ENCODE peak calls at places on chromosome 13, in eight cellular contexts. D is GM12878, C is left ventricle myocardium inferior, T is transverse colon, H is suprapubic skin, K is heart right ventricle, V is mesendoderm, R is esophagus squamous epithelium. S is an unnamed sample.

GRCh38 chr13:75610466-75610865 is 25.7 kb upstream of the LMO7 start:
- DNase-seq in D (no peak), C (no peak), T (no peak), H (no peak), K (no peak), V (no peak), R (no peak), S (no peak)

GRCh38 chr13:31923134-31923763 is 108.3 kb upstream of the FRY start:
- DNase-seq in D (no peak), C (no peak), T (no peak), H (no peak), K (no peak), V (peak; percentile 11), R (no peak), S (no peak)

GRCh38 chr13:99766641-99767045 is 204.9 kb downstream of the ZIC5 start:
- DNase-seq in D (no peak), C (no peak), T (no peak), H (no peak), K (no peak), V (peak; percentile 76), R (no peak), S (no peak)

GRCh38 chr13:95533545-95534135 is 18.9 kb upstream of the CLDN10 start:
- DNase-seq in D (no peak), C (no peak), T (peak; percentile 15), H (no peak), K (no peak), V (peak; percentile 45), R (no peak), S (no peak)

GRCh38 chr13:91133941-91134772 is 213.3 kb upstream of the MIR17HG start:
- DNase-seq in D (no peak), C (no peak), T (peak; percentile 31), H (no peak), K (no peak), V (peak; percentile 79), R (no peak), S (no peak)

GRCh38 chr13:83731113-83731512 is 151.2 kb downstream of the SLITRK1 start:
- DNase-seq in D (no peak), C (no peak), T (no peak), H (no peak), K (no peak), V (no peak), R (no peak), S (no peak)

GRCh38 chr13:76976488-76976887 is 15.4 kb upstream of the CLN5 start:
- DNase-seq in D (no peak), C (no peak), T (no peak), H (no peak), K (no peak), V (no peak), R (no peak), S (no peak)

GRCh38 chr13:34826432-34826831 is 115.6 kb upstream of the NBEA start:
- DNase-seq in D (no peak), C (no peak), T (no peak), H (no peak), K (no peak), V (no peak), R (no peak), S (no peak)

GRCh38 chr13:26980099-26981031 is 191.2 kb downstream of the USP12 start:
- DNase-seq in D (no peak), C (no peak), T (no peak), H (no peak), K (no peak), V (no peak), R (no peak), S (no peak)

GRCh38 chr13:109783815-109784589 is 2.4 kb downstream of the IRS2 start:
- DNase-seq in D (no peak), C (no peak), T (no peak), H (no peak), K (no peak), V (no peak), R (no peak), S (peak; percentile 51)

GRCh38 chr13:110560606-110561334 is 752 bp downstream of the RAB20 start:
- DNase-seq in D (no peak), C (peak; percentile 29), T (peak; percentile 38), H (no peak), K (peak; percentile 37), V (peak; percentile 75), R (no peak), S (no peak)

GRCh38 chr13:105139380-105140285 is 1395.8 kb downstream of the EFNB2 start:
- DNase-seq in D (peak; percentile 87), C (peak; percentile 26), T (peak; percentile 33), H (no peak), K (peak; percentile 21), V (no peak), R (peak; percentile 4), S (peak; percentile 72)

GRCh38 chr13:71912524-71912923 is 45.5 kb upstream of the DACH1 start:
- DNase-seq in D (no peak), C (no peak), T (no peak), H (no peak), K (no peak), V (no peak), R (no peak), S (no peak)

DNA sequence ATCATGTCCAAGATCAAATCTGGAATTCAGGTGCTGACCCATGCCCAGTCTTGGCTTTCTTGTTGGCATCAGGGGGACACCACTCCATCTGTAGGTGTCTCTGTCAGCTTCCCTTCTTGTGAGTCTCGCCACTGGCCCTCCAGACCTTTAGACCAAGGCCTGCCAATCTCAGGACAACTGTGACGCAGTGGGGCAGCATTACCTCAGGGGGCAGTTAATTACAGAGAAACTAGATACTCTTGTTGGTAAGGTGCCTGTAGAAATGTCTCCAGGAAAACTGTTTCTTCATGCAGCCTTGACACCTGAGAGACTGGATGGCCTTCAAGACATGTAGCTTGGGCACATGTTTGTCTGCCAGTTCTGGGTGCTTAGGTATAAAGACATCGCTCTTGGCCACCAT is 46.7 kb upstream of the DACH1 start:
- DNase-seq in D (no peak), C (no peak), T (no peak), H (no peak), K (no peak), V (no peak), R (no peak), S (no peak)
- H3K27ac ChIP-seq in D (no peak overlapping the region), C (no peak overlapping the region), T (no peak overlapping the region), H (no peak overlapping the region), K (no peak overlapping the region), V (no peak overlapping the region), R (no peak overlapping the region), S (no peak overlapping the region)

GRCh38 chr13:46684287-46685001 is 112.5 kb downstream of the ESD start:
- DNase-seq in D (no peak), C (no peak), T (no peak), H (no peak), K (no peak), V (peak; percentile 98), R (no peak), S (no peak)
- H3K4me1 ChIP-seq in D (peaks cover 12% of the 10 kb centered on the region), C (peaks cover 69% of the 10 kb centered on the region), T (peaks cover 42% of the 10 kb centered on the region), H (peaks cover 17% of the 10 kb centered on the region), K (peaks cover 77% of the 10 kb centered on the region), V (peaks cover 5% of the 10 kb centered on the region), R (no peaks in the 10 kb centered on the region), S (peaks cover 41% of the 10 kb centered on the region)

GRCh38 chr13:113586661-113587479 is 2.3 kb downstream of the TFDP1 start:
- DNase-seq in D (no peak), C (no peak), T (peak; percentile 6), H (peak; percentile 76), K (no peak), V (no peak), R (no peak), S (peak; percentile 42)
- H3K4me3 ChIP-seq in D (peak overlapping the region; percentile 85), C (no peak overlapping the region), T (no peak overlapping the region), H (no peak overlapping the region), K (no peak overlapping the region), V (no peak overlapping the region), R (no peak overlapping the region), S (no peak overlapping the region)

DNA sequence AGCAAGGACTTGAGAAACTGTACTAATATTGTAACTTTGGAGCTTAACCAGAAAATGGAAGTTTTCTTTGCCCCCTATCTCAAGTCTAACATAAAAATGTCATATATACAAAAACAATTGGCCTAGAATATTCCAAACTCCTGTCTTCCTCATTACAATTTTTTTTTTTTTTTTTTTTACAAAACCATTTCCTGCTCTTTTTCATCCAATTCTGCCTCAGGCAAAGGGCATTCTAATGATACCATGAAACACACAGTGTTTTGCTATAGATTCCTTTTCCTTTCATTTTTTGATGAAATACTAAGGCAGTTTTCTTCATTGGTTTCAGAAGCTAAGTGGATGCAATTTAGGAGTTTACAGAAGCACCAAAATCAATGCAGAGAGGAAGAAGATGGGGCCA is 119.7 kb downstream of the LHFPL6 start:
- DNase-seq in D (no peak), C (no peak), T (no peak), H (no peak), K (no peak), V (no peak), R (no peak), S (no peak)
- H3K27ac ChIP-seq in D (no peak overlapping the region), C (peak overlapping the region; percentile 28), T (no peak overlapping the region), H (no peak overlapping the region), K (peak overlapping the region; percentile 27), V (no peak overlapping the region), R (no peak overlapping the region), S (no peak overlapping the region)

GRCh38 chr13:40597735-40598365 is 68.6 kb downstream of the FOXO1 start:
- DNase-seq in D (no peak), C (no peak), T (no peak), H (no peak), K (no peak), V (no peak), R (no peak), S (peak; percentile 62)
- H3K4me1 ChIP-seq in D (peaks cover 13% of the 10 kb centered on the region), C (peaks cover 71% of the 10 kb centered on the region), T (peaks cover 67% of the 10 kb centered on the region), H (peaks cover 30% of the 10 kb centered on the region), K (peaks cover 66% of the 10 kb centered on the region), V (peaks cover 2% of the 10 kb centered on the region), R (no peaks in the 10 kb centered on the region), S (peaks cover 22% of the 10 kb centered on the region)

DNA sequence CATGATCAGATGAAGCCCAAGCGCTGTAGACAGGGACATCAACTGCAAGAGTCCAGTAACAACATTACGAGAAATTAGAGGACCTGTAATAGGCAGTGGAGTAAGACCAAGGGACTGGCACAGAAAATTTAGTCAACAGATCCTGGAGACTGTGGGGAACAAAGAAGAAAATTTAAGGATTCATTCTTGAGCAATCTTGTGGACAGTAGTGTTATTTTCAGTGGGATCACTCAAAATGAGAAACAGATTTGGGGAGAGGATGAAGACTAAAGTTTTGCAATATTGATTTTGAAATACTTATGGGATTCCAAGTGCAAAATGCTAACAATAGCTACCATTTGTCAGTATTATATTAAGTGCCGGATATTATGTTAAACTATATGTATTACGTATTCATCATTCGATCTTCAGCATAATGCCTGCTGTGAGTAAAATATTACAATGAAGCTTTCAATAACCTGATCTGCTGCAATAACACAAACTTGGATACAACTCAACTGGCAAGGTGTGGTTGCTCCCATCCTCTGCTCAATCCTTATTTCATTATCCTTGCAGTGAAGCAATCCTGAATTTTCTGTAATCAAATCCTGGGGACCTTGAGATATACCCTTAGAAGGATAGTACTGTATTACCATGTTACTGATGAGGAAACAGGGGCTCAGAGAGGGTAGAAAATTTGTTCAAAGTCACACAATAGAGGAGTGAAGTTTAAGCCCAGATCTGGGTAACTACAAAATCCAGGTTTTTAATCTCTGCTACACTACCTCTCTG is 84.2 kb downstream of the SACS start:
- DNase-seq in D (no peak), C (no peak), T (no peak), H (no peak), K (no peak), V (no peak), R (no peak), S (no peak)
- H3K4me3 ChIP-seq in D (no peak overlapping the region), C (no peak overlapping the region), T (no peak overlapping the region), H (no peak overlapping the region), K (no peak overlapping the region), V (no peak overlapping the region), R (no peak overlapping the region), S (no peak overlapping the region)